ENCODE peak calls at places on chromosome 17, in five cellular contexts. W is naive thymus-derived CD4-positive, alpha-beta T cell; R is A673; L is CD8-positive, alpha-beta memory T cell; P is tibial artery. A is an unnamed sample.

GRCh38 chr17:13793951-13794350 is 192.2 kb upstream of the HS3ST3A1 start:
- DNase-seq in W (no peak), R (no peak), L (no peak), P (no peak), A (no peak)

GRCh38 chr17:66520986-66521385 is 218.6 kb downstream of the PRKCA start:
- DNase-seq in W (no peak), R (no peak), L (no peak), P (no peak), A (no peak)

GRCh38 chr17:44204453-44204882 is 4.8 kb upstream of the ATXN7L3 start:
- DNase-seq in W (no peak), R (no peak), L (no peak), P (no peak), A (no peak)

GRCh38 chr17:72974605-72975232 is 117.8 kb downstream of the SLC39A11 start:
- DNase-seq in W (no peak), R (no peak), L (no peak), P (no peak), A (no peak)

GRCh38 chr17:50533720-50534148 is 1.2 kb downstream of the EPN3 start:
- DNase-seq in W (no peak), R (peak; percentile 37), L (no peak), P (no peak), A (no peak)

GRCh38 chr17:41013181-41013580 is 4.3 kb upstream of the KRTAP3-1 start:
- DNase-seq in W (no peak), R (no peak), L (no peak), P (no peak), A (no peak)

GRCh38 chr17:65589321-65589720 is 27.9 kb upstream of the AXIN2 start:
- DNase-seq in W (no peak), R (no peak), L (no peak), P (no peak), A (no peak)

GRCh38 chr17:43468746-43469544 is 14.8 kb upstream of the DHX8 start:
- DNase-seq in W (no peak), R (peak; percentile 7), L (no peak), P (no peak), A (no peak)

GRCh38 chr17:14341866-14342265 is 41.0 kb downstream of the HS3ST3B1 start:
- DNase-seq in W (no peak), R (no peak), L (no peak), P (no peak), A (no peak)

GRCh38 chr17:5355416-5356129 is 63.9 kb downstream of the NUP88 start:
- DNase-seq in W (no peak), R (no peak), L (no peak), P (peak; percentile 45), A (no peak)

GRCh38 chr17:44969144-44969780 is 1.2 kb upstream of the C1QL1 start:
- DNase-seq in W (no peak), R (no peak), L (no peak), P (no peak), A (no peak)

DNA sequence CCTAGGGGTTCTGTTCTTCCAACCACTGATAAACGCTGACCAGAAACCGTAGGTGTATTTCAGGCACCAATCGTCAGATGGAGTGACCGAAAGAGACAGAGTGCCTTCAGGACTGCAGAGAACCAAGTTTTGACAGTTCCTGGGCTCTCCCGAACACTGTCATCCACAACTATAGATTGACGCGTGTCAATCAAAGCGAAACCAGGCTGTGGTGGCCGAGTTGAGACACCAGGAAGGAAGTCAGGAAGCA is 11.9 kb upstream of the AURKB start:
- DNase-seq in W (peak; percentile 81), R (no peak), L (no peak), P (no peak), A (no peak)
- H3K27ac ChIP-seq in W (peak overlapping the region; percentile 83), R (peak overlapping the region; percentile 95), L (peak overlapping the region; percentile 86), P (peak overlapping the region; percentile 96), A (peak overlapping the region; percentile 98)

DNA sequence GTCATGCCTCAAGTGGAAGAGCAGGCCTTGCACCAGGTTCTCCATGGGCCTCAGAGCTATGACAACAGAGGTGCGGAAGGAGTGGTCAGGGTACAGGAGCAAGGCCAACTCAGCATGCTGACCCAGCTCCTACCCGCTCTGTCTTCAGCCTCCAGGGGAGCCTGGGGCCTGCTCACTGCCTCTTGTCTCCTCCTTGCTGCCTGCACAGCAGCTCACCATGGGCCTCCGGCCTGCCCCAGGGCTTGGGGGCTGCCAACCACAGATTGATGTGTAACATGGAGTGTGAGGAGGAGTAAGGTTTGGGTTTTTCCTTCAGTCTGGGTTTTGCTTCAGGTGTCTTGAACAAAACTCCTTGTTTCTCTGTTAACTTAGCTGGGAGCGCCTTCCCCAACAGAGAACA is 62.1 kb downstream of the PLD6 start:
- DNase-seq in W (no peak), R (no peak), L (no peak), P (no peak), A (no peak)
- H3K36me3 ChIP-seq in W (peaks cover 5% of the 10 kb centered on the region), R (peaks cover 71% of the 10 kb centered on the region), L (peaks cover 26% of the 10 kb centered on the region), P (peaks cover 92% of the 10 kb centered on the region), A (peaks cover 96% of the 10 kb centered on the region)

GRCh38 chr17:57485566-57485865 is 229.2 kb downstream of the MSI2 start:
- DNase-seq in W (no peak), R (no peak), L (no peak), P (no peak), A (no peak)
- H3K27ac ChIP-seq in W (no peak overlapping the region), R (no peak overlapping the region), L (no peak overlapping the region), P (no peak overlapping the region), A (peak overlapping the region; percentile 91)

DNA sequence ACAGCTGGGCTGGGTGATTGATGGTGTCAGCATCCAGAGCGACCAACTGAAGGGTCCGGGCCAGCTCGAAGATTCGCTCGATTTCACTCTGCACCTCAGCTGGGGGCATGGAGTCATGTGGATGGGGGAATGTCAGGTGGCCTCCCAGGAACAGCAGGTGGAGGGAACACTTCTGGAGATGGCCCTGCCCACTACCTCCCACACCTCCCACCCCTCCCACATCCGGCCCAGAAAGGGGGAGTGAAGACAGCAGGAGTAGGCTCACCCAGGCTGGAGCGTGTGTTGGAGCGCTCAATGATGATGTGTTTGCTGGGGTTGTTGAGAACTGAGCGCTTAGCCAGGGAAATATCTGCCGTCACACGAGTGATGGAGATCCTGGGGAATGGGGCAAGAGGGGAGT is 13.7 kb downstream of the CACNB1 start:
- DNase-seq in W (no peak), R (no peak), L (no peak), P (no peak), A (no peak)
- H3K36me3 ChIP-seq in W (no peaks in the 10 kb centered on the region), R (no peaks in the 10 kb centered on the region), L (peaks cover 7% of the 10 kb centered on the region), P (peaks cover 89% of the 10 kb centered on the region), A (peaks cover 72% of the 10 kb centered on the region)

DNA sequence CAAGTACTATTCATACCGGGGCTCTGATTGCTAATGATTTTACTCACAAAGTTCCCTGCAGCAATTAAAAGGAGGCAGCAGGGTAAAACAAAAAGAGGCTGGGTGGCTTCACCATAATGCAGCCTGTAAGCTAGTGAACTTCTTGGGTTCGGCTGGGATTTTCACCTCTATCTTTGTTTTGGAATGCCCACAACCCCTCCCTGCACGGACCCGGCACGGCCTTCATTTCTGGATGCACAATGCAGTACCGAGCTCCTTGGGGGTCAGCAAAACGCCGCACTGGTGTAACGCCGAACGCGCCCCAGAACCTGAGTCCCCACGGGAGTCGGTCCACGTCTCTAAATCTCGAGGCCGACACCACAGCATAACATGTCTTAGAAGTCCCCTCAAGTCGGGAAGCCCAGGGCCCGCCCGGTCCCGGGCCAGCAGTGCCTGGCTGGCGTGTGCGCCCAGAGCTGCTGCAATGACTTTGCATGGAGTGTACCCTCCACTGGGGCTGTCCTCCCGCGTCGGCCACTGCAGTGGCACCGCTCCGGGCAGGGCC is 778 bp downstream of the UBE2O start:
- DNase-seq in W (peak; percentile 17), R (no peak), L (no peak), P (no peak), A (no peak)
- H3K27ac ChIP-seq in W (peak overlapping the region; percentile 89), R (peak overlapping the region; percentile 83), L (peak overlapping the region; percentile 73), P (peak overlapping the region; percentile 80), A (no peak overlapping the region)

DNA sequence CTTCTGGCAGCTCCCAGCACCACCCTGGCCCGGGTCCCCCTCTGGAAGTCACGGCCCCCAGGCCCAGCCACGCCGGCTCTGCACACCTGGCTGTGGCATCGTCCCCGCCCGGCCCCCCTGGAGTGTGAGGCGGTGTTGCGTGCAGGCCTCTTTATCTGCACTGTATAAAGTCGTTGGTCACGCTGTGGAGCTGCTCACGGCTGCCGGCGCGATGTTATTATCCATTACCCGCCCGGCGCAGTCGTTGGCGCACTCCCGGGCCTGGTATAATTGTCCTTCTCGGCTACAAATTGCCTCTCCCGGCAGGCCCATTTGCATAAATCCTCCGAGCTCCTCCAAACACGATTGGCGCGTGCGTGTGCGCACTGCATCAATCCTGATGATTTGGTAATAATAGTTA is 57.8 kb downstream of the BAHCC1 start:
- DNase-seq in W (no peak), R (peak; percentile 79), L (no peak), P (no peak), A (no peak)
- H3K36me3 ChIP-seq in W (no peaks in the 10 kb centered on the region), R (peaks cover 15% of the 10 kb centered on the region), L (no peaks in the 10 kb centered on the region), P (peaks cover 57% of the 10 kb centered on the region), A (no peaks in the 10 kb centered on the region)

GRCh38 chr17:39678340-39679116 is 9.3 kb downstream of the PGAP3 start:
- DNase-seq in W (no peak), R (no peak), L (no peak), P (no peak), A (no peak)

GRCh38 chr17:39676198-39676819 is 8.1 kb downstream of the PNMT start:
- DNase-seq in W (peak; percentile 56), R (peak; percentile 34), L (peak; percentile 77), P (peak; percentile 84), A (peak; percentile 21)

GRCh38 chr17:39677581-39678339 is 9.5 kb downstream of the PNMT start:
- DNase-seq in W (no peak), R (no peak), L (no peak), P (peak; percentile 80), A (no peak)

GRCh38 chr17:39675390-39676082 is 7.3 kb downstream of the PNMT start:
- DNase-seq in W (no peak), R (no peak), L (no peak), P (no peak), A (no peak)

GRCh38 chr17:39677072-39677471 is 8.8 kb downstream of the PNMT start:
- DNase-seq in W (no peak), R (no peak), L (no peak), P (no peak), A (no peak)
- H3K27ac ChIP-seq in W (no peak overlapping the region), R (no peak overlapping the region), L (peak overlapping the region; percentile 32), P (peak overlapping the region; percentile 88), A (no peak overlapping the region)

DNA sequence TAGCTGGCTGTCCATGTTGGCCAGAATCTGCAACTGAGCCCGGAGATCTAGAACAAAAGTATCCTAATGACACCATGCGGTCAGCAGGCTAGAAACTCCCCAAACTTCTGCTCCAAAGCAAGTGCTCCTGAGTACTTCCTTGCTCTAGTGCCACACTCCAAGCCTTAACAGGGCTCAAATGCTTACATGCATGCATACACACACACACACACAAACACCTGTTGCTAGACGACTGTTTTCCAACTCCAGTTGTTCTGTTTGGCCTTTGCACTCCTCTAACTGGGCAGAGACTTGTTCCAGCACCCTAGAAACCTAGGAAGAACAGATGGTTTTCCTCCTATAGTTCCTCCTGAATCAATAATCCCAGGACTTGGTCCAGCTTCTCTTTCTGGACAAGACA is 7.7 kb upstream of the ALDOC start:
- DNase-seq in W (no peak), R (no peak), L (no peak), P (no peak), A (no peak)
- H3K36me3 ChIP-seq in W (peaks cover 5% of the 10 kb centered on the region), R (peaks cover 92% of the 10 kb centered on the region), L (peaks cover 16% of the 10 kb centered on the region), P (peaks cover 8% of the 10 kb centered on the region), A (peaks cover 90% of the 10 kb centered on the region)

DNA sequence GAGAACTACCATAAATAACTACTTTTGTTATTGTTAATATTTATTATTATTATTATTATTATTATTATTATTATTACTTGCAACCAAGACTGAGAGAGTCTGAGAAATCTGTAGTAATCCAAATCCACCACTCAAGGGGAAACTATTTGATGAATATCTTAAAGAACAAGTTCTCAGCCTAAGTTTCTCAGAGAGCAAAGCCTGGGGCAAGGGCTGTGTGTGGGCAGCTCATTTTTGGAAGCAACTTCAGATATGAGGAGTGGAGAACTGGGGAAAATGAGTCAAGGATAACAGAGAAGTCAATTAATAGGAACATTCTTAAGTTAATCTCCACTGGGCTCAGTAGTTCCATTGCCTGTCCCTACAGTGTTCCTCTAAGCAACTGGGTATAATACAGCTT is 57.1 kb upstream of the KCNJ16 start:
- DNase-seq in W (no peak), R (no peak), L (no peak), P (no peak), A (no peak)
- H3K27ac ChIP-seq in W (no peak overlapping the region), R (no peak overlapping the region), L (no peak overlapping the region), P (no peak overlapping the region), A (no peak overlapping the region)

A was measured in DND-41.